ENCODE peak calls at places on chromosome 10, in six cellular contexts. Z is amygdala; Q is activated naive CD4-positive, alpha-beta T cell; N is NCI-H526; O is ELR; W is activated effector memory CD4-positive, alpha-beta T cell treated with Interleukin-2 at 50 U/mL for 16 hours. I is an unnamed sample.

GRCh38 chr10:22713853-22714523 is 390 bp downstream of the PIP4K2A start:
- DNase-seq in Z (no peak), W (no peak), N (peak), Q (peak), O (peak), I (peak)

GRCh38 chr10:128087884-128088695 is 38.1 kb downstream of the MKI67 start:
- DNase-seq in Q (no peak), N (peak), W (no peak), O (no peak), Z (no peak), I (no peak)

GRCh38 chr10:61452229-61452651 is 941 bp downstream of the TMEM26 start:
- DNase-seq in N (no peak), W (no peak), O (no peak), Z (peak), Q (no peak), I (no peak)

GRCh38 chr10:103145860-103146466 is 47.1 kb downstream of the NT5C2 start:
- DNase-seq in Z (no peak), N (no peak), Q (no peak), W (no peak), O (peak), I (no peak)

GRCh38 chr10:12252882-12253546 is 57.0 kb downstream of the CDC123 start:
- DNase-seq in W (no peak), Z (no peak), O (peak), Q (no peak), N (peak), I (no peak)

GRCh38 chr10:77415311-77415960 is 222.2 kb downstream of the KCNMA1 start:
- DNase-seq in Q (no peak), Z (no peak), N (no peak), O (no peak), W (no peak), I (no peak)

GRCh38 chr10:70652761-70653657 is 19.3 kb upstream of the ADAMTS14 start:
- DNase-seq in Q (no peak), N (no peak), O (peak), W (no peak), Z (no peak), I (no peak)

GRCh38 chr10:667096-667495 is 22.4 kb downstream of the DIP2C start:
- DNase-seq in O (no peak), Z (no peak), W (no peak), Q (no peak), N (no peak), I (no peak)

GRCh38 chr10:116112232-116113231 is 160.5 kb downstream of the GFRA1 start:
- DNase-seq in O (peak), Q (no peak), Z (no peak), W (no peak), N (no peak), I (no peak)

GRCh38 chr10:47456794-47457527 is 27.0 kb downstream of the ANXA8 start:
- DNase-seq in Z (no peak), N (no peak), O (no peak), W (no peak), Q (no peak), I (no peak)

I was measured in CD8-positive, alpha-beta memory T cell.